ENCODE peak calls at places on chromosomes 7 and 10, in eight cellular contexts. H is uterus, X is body of pancreas, I is IMR-90, G is ovary, Y is adrenal gland, Z is H1, L is suprapubic skin. P is an unnamed sample.
A peak's percentile ranks its signal among the peaks of the same experiment; 100 is the strongest.

GRCh38 chr10:81270051-81270450 is 604.9 kb upstream of the NRG3 start:
- DNase-seq in Z (no peak), X (no peak), I (no peak), Y (no peak), G (no peak), L (no peak), H (no peak), P (no peak)

GRCh38 chr7:2635810-2636701 is 4.3 kb downstream of the TTYH3 start:
- DNase-seq in H (no peak), Z (no peak), G (no peak), X (peak; percentile 24), L (no peak), Y (peak; percentile 89), I (no peak), P (no peak)

GRCh38 chr7:148940702-148941597 is 56.9 kb upstream of the EZH2 start:
- DNase-seq in G (peak; percentile 79), L (peak; percentile 90), Y (peak; percentile 82), I (peak; percentile 91), H (peak; percentile 78), X (peak; percentile 82), Z (no peak), P (peak; percentile 69)

GRCh38 chr7:148142660-148143248 is 447.8 kb upstream of the C7orf33 start:
- DNase-seq in L (no peak), G (no peak), I (peak; percentile 21), H (no peak), Y (peak; percentile 28), Z (no peak), X (peak; percentile 73), P (no peak)

GRCh38 chr10:133079836-133080682 is 7.7 kb upstream of the ADGRA1 start:
- DNase-seq in L (no peak), G (no peak), Y (no peak), Z (no peak), X (no peak), I (no peak), H (no peak), P (no peak)

GRCh38 chr10:35493196-35494118 is 111.7 kb upstream of the GJD4 start:
- DNase-seq in H (no peak), Z (no peak), I (peak; percentile 17), X (no peak), L (no peak), G (no peak), Y (no peak), P (no peak)

GRCh38 chr10:103706760-103707159 is 148.6 kb downstream of the SH3PXD2A start:
- DNase-seq in G (no peak), Y (no peak), H (no peak), X (no peak), Z (no peak), I (no peak), L (no peak), P (no peak)

GRCh38 chr7:135320277-135320676 is 86.6 kb downstream of the STRA8 start:
- DNase-seq in I (peak; percentile 86), H (peak; percentile 85), L (no peak), X (peak; percentile 81), Z (no peak), Y (peak; percentile 86), G (peak; percentile 71), P (peak; percentile 73)

GRCh38 chr10:98272690-98273453 is 4.9 kb upstream of the LOXL4 start:
- DNase-seq in Z (no peak), X (no peak), L (peak; percentile 71), Y (peak; percentile 17), G (no peak), I (no peak), H (no peak), P (no peak)

GRCh38 chr10:43128958-43129706 is 9.1 kb upstream of the CSGALNACT2 start:
- DNase-seq in X (peak; percentile 64), H (no peak), Y (no peak), I (peak; percentile 98), G (no peak), L (no peak), Z (no peak), P (peak; percentile 16)

GRCh38 chr7:82507976-82508677 is 64.5 kb upstream of the CACNA2D1 start:
- DNase-seq in X (peak; percentile 54), G (no peak), L (no peak), Y (no peak), Z (no peak), H (no peak), I (no peak), P (no peak)

GRCh38 chr7:30617359-30617758 is 22.7 kb downstream of the GARS1 start:
- DNase-seq in I (no peak), X (no peak), L (no peak), G (no peak), H (no peak), Z (no peak), Y (no peak), P (no peak)

GRCh38 chr7:145293120-145293792 is 457.4 kb upstream of the TPK1 start:
- DNase-seq in H (no peak), Y (no peak), X (no peak), Z (no peak), G (no peak), L (no peak), I (no peak), P (no peak)

GRCh38 chr10:123882177-123882576 is 9.4 kb downstream of the CPXM2 start:
- DNase-seq in Z (no peak), L (no peak), I (no peak), H (no peak), G (no peak), Y (no peak), X (no peak), P (no peak)

GRCh38 chr7:154841731-154842331 is 161.1 kb downstream of the PAXIP1 start:
- DNase-seq in X (peak; percentile 9), Z (no peak), G (no peak), Y (no peak), I (no peak), L (no peak), H (no peak), P (no peak)

GRCh38 chr10:91875156-91875555 is 34.1 kb downstream of the FGFBP3 start:
- DNase-seq in Y (no peak), I (no peak), G (no peak), Z (no peak), X (no peak), H (no peak), L (no peak), P (no peak)

GRCh38 chr10:60714242-60714641 is 64.0 kb upstream of the CDK1 start:
- DNase-seq in Z (no peak), I (no peak), Y (no peak), H (no peak), G (no peak), X (no peak), L (no peak), P (no peak)
- H3K4me1 ChIP-seq in Z (peaks cover 3% of the 10 kb centered on the region), I (no peaks in the 10 kb centered on the region), Y (no peaks in the 10 kb centered on the region), H (no peaks in the 10 kb centered on the region), G (no peaks in the 10 kb centered on the region), X (no peaks in the 10 kb centered on the region), L (peaks cover 4% of the 10 kb centered on the region), P (no peaks in the 10 kb centered on the region)

DNA sequence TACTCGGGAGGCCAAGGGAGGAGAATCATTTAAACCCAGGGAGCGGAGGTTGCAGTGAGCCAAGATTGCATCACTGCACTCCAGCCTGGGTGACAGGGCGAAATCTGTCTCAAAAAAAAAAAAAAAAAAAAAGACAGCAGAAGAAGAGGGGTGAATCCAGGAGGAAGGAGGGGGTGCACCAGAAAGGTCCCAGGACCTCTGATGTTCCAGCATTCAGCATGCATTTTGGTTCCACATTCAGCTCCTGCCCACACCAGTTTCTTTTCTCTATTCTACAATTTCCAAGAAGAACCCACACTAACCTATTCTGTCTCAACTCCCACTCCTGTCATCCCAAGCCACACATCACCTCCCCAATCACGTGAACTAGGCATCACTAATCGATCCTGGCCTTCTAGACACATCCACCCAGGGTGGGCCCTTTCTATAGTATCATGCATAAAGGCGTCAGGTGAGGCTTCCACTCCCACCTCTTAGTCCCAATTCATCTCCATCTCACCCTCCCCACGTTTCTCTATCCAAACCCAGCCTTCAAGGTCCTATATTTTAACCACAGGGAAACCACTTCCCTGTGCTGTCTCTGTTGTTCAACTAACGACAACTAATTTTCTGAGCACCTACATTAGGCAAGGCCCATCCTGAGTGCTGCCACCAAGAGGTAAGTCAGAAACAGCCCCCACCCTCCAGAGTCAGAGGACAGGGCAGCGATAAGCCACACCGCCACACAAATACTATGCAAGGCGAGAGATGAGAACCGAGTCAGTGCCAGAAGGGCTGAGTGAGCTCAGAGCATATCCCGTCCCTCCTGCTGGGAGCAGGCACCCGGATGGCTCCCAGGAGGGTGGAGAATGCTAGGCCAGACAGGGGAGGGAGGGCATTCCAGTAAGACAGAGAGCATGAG is 2.2 kb downstream of the ANXA11 start:
- DNase-seq in X (peak; percentile 83), I (peak; percentile 85), G (peak; percentile 59), L (no peak), Z (peak; percentile 34), Y (peak; percentile 56), H (peak; percentile 69), P (no peak)
- TF ChIP-seq POLR2A in X (peak; percentile 64), I (peak; percentile 63), G (no peak), L (peak; percentile 36), Z (no peak), Y (peak; percentile 41), H (no peak), P (no peak)

GRCh38 chr10:69092959-69093850 is 5.3 kb downstream of the SRGN start:
- DNase-seq in G (peak; percentile 65), H (peak; percentile 61), I (peak; percentile 89), X (peak; percentile 93), Y (peak; percentile 92), L (peak; percentile 82), Z (no peak), P (peak; percentile 74)
- TF ChIP-seq CTCF in G (no peak), H (peak; percentile 66), I (peak; percentile 87), X (peak; percentile 84), Y (peak; percentile 79), L (peak; percentile 65), Z (no peak), P (peak; percentile 76)

GRCh38 chr10:7482992-7483391 is 72.2 kb upstream of the SFMBT2 start:
- DNase-seq in Y (no peak), Z (no peak), I (no peak), G (no peak), X (no peak), H (no peak), L (no peak), P (no peak)
- H3K4me1 ChIP-seq in Y (peaks cover 8% of the 10 kb centered on the region), Z (no peaks in the 10 kb centered on the region), I (no peaks in the 10 kb centered on the region), G (peaks cover 4% of the 10 kb centered on the region), X (no peaks in the 10 kb centered on the region), H (no peaks in the 10 kb centered on the region), L (no peaks in the 10 kb centered on the region), P (no peaks in the 10 kb centered on the region)

DNA sequence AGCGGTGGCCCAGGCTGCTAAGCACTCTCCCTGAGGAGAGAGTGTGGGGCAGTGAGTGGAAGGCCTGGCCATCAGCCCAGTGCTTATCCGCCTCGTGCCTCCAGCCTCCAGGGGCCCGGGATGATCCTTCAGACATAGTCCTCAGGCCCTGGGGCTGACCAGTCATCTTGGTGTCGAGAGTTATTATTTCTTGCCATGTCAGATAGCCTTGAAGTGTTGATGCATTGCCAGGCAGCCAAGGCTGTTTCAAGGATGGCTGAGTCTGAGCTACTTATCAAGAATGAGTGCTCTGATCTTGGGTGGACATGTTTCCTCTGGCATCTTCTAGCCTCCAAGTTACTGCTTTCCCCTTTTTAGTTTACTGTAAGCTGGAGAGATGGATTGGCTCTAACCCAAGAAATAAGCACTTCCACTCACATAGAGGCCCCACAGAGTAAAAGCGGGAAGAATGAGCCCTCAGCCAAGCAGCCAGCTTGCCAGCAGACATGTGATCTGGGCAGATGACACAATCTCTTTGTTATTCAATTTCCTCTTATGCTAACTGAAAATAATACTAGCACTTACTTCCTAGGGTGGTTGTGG is 136.5 kb upstream of the NAMPT start:
- DNase-seq in I (peak; percentile 95), Y (peak; percentile 84), L (peak; percentile 86), H (peak; percentile 79), Z (no peak), X (peak; percentile 79), G (peak; percentile 87), P (peak; percentile 69)
- TF ChIP-seq POLR2A in I (peak; percentile 41), Y (no peak), L (no peak), H (no peak), Z (no peak), X (no peak), G (no peak), P (no peak)